ENCODE peak calls at places on chromosome 11, in four cellular contexts. J is K562, K is A549, Z is HepG2. I is an unnamed sample.

GRCh38 chr11:7444582-7444981 is 40.7 kb upstream of the OLFML1 start:
- DNase-seq in J (no peak), K (no peak), Z (no peak), I (no peak)

GRCh38 chr11:16392646-16393045 is 36.3 kb upstream of the SOX6 start:
- DNase-seq in J (no peak), K (no peak), Z (no peak), I (no peak)

GRCh38 chr11:128341280-128341679 is 246.1 kb downstream of the ETS1 start:
- DNase-seq in J (no peak), K (no peak), Z (no peak), I (no peak)

GRCh38 chr11:44600739-44601416 is 35.4 kb downstream of the CD82 start:
- DNase-seq in J (no peak), K (no peak), Z (no peak), I (no peak)

GRCh38 chr11:119196833-119197483 is 9.2 kb upstream of the CBL start:
- DNase-seq in J (peak), K (peak), Z (peak), I (peak)

GRCh38 chr11:63427971-63428508 is 58.5 kb downstream of the SLC22A9 start:
- DNase-seq in J (no peak), K (no peak), Z (peak), I (peak)

GRCh38 chr11:119783466-119784400 is 54.7 kb upstream of the NECTIN1 start:
- DNase-seq in J (no peak), K (no peak), Z (no peak), I (no peak)

GRCh38 chr11:130672911-130673310 is 224.5 kb downstream of the ADAMTS15 start:
- DNase-seq in J (no peak), K (no peak), Z (no peak), I (no peak)

GRCh38 chr11:27381238-27381666 is 18.2 kb upstream of the CCDC34 start:
- DNase-seq in J (no peak), K (peak), Z (no peak), I (no peak)

GRCh38 chr11:95299078-95299611 is 68.1 kb upstream of the SESN3 start:
- DNase-seq in J (no peak), K (no peak), Z (no peak), I (no peak)

GRCh38 chr11:80477178-80477577 is 1036.3 kb upstream of the TENM4 start:
- DNase-seq in J (no peak), K (no peak), Z (no peak), I (no peak)

GRCh38 chr11:129694966-129695365 is 120.7 kb upstream of the TMEM45B start:
- DNase-seq in J (no peak), K (no peak), Z (no peak), I (no peak)

GRCh38 chr11:125481531-125481930 is 14.5 kb downstream of the FEZ1 start:
- DNase-seq in J (no peak), K (no peak), Z (no peak), I (no peak)

GRCh38 chr11:120817131-120817530 is 206.8 kb upstream of the TBCEL start:
- DNase-seq in J (no peak), K (no peak), Z (no peak), I (no peak)

GRCh38 chr11:92626624-92627023 is 342.8 kb upstream of the MTNR1B start:
- DNase-seq in J (no peak), K (no peak), Z (no peak), I (no peak)

GRCh38 chr11:10309163-10310093 is 4.6 kb downstream of the ADM start:
- DNase-seq in J (peak), K (peak), Z (peak), I (no peak)

GRCh38 chr11:64776875-64777274 is 1.5 kb downstream of the SF1 start:
- DNase-seq in J (no peak), K (no peak), Z (no peak), I (no peak)

GRCh38 chr11:113114452-113115027 is 153.3 kb downstream of the NCAM1 start:
- DNase-seq in J (no peak), K (peak), Z (peak), I (peak)

GRCh38 chr11:111777094-111778046 is 11.2 kb upstream of the PPP2R1B start:
- DNase-seq in J (peak), K (peak), Z (peak), I (no peak)

GRCh38 chr11:128705124-128705920 is 11.4 kb downstream of the FLI1 start:
- DNase-seq in J (no peak), K (no peak), Z (no peak), I (no peak)

GRCh38 chr11:10304495-10305261 is at the start of gene ADM:
- DNase-seq in J (peak), K (peak), Z (peak), I (peak)

DNA sequence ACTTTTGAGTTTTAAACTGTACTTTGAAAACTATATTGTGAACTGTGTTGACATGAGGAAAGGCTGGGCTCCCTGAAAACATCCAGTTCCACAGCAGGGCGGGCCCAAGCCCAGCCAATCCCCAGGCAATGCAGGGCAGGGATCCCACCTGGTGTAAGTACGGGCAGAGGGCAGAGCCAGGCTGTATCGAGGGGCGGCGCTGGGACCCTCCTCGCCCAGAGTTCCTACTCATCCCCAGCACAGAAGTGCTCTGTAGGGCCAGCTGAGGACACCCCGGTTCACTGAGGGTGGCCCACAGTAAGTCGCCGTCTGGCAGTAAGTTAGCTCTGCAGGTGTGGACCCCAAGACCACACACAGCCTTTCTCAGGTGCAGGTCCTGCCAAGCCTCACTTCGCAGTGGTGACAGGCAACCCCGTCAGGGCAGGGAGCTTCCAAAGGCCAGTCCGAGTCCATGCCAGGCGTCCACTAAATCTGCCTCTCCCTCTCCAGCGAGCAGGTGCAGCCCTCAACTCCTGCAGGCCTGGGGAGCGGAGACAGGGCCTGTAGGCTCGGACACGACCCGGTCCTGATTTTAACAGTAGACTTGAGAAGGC is 6.4 kb downstream of the RASSF7 start:
- DNase-seq in J (no peak), K (no peak), Z (no peak), I (peak)
- TF ChIP-seq HMGXB4 in J (no peak), K (no peak), Z (no peak), I (no peak)

DNA sequence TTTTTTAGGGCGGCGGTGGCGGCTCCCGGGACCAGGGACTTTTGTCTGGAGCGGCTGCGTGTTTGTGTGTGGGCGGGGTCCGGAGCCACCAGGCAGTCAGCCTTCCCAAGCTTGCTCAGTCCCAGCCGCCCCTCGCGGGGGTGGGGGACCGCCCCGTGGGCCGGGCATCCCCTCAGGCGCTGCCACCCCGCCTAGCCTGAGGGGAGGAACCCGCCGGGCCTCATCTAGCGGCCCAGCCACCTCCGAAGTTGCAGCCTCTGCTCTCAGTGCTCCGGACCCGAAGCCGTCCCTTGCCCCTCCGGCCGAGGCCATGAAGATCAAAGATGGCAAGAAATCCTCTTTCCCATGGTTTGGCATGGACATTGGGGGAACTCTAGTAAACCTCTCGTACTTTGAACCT is 235.2 kb downstream of the OR4C45 start:
- DNase-seq in J (no peak), K (no peak), Z (no peak), I (no peak)
- TF ChIP-seq HMGXB4 in J (no peak), K (no peak), Z (no peak), I (no peak)

GRCh38 chr11:33258631-33259184 is 1.5 kb downstream of the HIPK3 start:
- DNase-seq in J (no peak), K (peak), Z (peak), I (no peak)
- TF ChIP-seq HMGXB4 in J (no peak), K (no peak), Z (no peak), I (no peak)

GRCh38 chr11:68039526-68040086 is 781 bp downstream of the TCIRG1 start:
- DNase-seq in J (no peak), K (no peak), Z (peak), I (no peak)

GRCh38 chr11:68037481-68038225 is 1.2 kb upstream of the TCIRG1 start:
- DNase-seq in J (no peak), K (no peak), Z (no peak), I (no peak)

GRCh38 chr11:68040121-68040956 is 1.5 kb downstream of the TCIRG1 start:
- DNase-seq in J (no peak), K (peak), Z (peak), I (peak)

GRCh38 chr11:68038226-68038717 is 553 bp upstream of the TCIRG1 start:
- DNase-seq in J (peak), K (no peak), Z (peak), I (no peak)

DNA sequence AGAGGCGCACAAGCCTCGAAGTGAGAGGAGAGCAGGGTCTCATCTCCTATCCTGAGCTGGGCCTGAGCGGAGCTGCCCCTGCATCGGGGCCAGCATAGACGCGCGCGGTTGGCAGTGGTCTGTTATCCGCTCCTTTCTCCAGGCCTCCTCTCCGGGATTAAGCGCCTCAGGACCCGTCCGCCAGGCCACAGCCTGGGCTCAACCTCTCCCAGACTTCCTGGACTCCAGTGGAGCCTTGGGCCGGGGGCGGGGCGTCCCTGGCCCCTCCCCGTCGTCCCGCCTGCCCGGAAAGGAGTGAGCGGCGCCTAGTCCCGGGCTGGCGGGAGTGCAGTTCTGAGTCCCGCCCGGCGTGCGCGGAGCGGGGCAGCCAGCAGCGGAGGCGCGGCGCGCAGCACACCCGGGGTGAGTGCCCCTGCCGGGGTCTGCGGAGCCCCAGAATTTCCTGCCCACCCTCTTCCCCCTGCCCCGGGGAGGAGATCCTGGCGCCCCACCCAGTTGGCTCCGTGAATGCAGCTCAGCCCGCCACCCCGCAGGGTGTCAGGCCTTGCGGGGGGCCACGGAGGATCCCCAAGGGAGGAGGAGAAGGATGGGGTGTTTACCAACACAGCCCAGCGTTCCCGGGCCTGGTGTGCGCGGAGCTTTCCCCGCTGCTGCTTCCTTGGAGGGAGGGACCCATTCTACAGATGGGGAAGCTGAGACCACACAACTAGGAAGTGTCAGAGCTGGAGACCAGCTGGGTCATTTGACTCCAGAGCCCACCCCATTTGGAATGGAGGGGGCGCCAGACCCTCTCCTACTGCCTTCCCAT is at the start of gene TCIRG1:
- DNase-seq in J (peak), K (peak), Z (peak), I (peak)
- TF ChIP-seq HMGXB4 in J (peak), K (no peak), Z (peak), I (peak)

DNA sequence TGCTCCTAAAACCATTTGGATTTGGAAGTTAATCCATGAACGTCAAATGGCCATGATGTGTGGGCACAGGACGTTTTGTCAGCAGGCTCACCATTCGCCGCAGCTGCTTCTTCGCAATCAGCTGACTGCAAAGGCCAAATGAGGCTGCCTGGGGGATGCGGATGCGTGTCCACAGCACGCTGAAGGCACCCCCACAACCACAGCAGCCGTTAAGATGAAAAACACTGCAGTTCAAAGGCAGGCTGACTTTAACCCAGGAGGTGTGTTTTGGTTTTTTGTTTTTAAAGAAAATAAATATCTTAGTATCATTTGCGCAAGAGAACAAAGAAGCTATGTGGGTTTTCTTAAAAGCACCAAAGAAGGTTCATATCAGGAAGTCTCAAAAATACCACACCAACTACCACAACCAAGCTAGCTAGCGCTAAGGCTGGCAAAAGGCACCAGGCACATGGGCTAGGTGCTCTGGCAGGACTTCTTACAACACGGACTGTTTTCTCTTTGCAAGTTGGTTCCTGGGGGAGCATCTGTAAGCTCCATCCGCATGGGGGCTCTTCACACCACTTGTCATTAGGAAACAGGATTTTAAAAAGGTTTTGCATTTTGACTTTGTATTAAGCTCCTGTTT is 22.3 kb upstream of the NAP1L4 start:
- DNase-seq in J (no peak), K (no peak), Z (no peak), I (no peak)
- TF ChIP-seq HMGXB4 in J (no peak), K (no peak), Z (no peak), I (no peak)

DNA sequence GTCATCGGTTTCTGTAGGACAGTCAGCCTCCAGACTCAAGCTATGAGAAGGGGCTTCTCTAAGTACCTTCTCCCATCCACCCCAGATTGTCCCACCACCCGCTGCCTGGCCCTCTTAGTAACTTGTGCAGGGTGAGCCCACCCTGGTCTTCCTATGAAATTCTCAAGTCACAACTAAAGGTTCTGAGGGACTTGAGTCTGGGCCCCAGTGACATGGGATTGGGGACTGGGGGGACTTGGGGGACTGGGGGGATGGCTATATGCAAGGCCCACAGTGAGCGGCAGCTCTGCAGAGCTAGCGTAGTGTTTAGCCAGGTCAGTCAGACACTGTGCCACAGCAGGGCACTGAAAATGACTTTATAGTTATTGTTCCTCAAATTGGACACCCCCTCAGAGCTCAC is 622.3 kb upstream of the CADM1 start:
- DNase-seq in J (no peak), K (no peak), Z (no peak), I (no peak)
- TF ChIP-seq HMGXB4 in J (no peak), K (no peak), Z (no peak), I (no peak)

GRCh38 chr11:1909524-1909923 is 10.0 kb upstream of the TNNT3 start:
- DNase-seq in J (no peak), K (no peak), Z (no peak), I (no peak)

GRCh38 chr11:1906623-1907423 is 12.7 kb upstream of the TNNT3 start:
- DNase-seq in J (no peak), K (no peak), Z (no peak), I (no peak)

GRCh38 chr11:1907955-1908354 is 11.5 kb upstream of the TNNT3 start:
- DNase-seq in J (no peak), K (no peak), Z (no peak), I (no peak)

GRCh38 chr11:1908579-1908978 is 10.9 kb upstream of the TNNT3 start:
- DNase-seq in J (no peak), K (no peak), Z (no peak), I (no peak)

DNA sequence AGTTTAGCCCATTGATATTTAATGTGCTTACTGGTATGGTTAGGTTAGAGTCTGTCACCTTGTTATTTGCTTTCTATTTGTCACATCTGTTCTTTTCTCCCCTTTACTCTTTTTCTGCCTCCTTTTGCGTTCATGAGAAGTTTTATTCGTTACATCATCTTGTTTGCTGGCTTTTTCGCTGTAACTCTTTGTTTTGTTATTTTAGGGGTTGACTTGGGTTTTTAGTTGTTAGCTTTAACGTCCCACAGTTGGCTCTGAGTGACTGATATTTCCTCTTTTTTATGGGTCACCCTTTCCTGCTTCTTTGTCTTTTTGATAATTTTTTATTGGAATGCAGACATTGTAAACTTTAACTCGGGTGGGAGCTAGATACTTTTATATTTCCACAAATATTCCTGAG is 13.4 kb upstream of the TNNT3 start:
- DNase-seq in J (no peak), K (no peak), Z (no peak), I (no peak)
- TF ChIP-seq HMGXB4 in J (no peak), K (no peak), Z (no peak), I (no peak)

GRCh38 chr11:118148877-118149276 is 3.7 kb downstream of the SCN4B start:
- DNase-seq in J (no peak), K (no peak), Z (no peak), I (no peak)

GRCh38 chr11:118145285-118146227 is 7.1 kb downstream of the SCN4B start:
- DNase-seq in J (peak), K (peak), Z (peak), I (peak)

GRCh38 chr11:118146554-118146953 is 6.1 kb downstream of the SCN4B start:
- DNase-seq in J (no peak), K (no peak), Z (no peak), I (no peak)

GRCh38 chr11:118148240-118148639 is 4.4 kb downstream of the SCN4B start:
- DNase-seq in J (no peak), K (no peak), Z (peak), I (no peak)

GRCh38 chr11:118147502-118147901 is 5.1 kb downstream of the SCN4B start:
- DNase-seq in J (no peak), K (no peak), Z (no peak), I (no peak)
- TF ChIP-seq HMGXB4 in J (no peak), K (no peak), Z (no peak), I (no peak)

DNA sequence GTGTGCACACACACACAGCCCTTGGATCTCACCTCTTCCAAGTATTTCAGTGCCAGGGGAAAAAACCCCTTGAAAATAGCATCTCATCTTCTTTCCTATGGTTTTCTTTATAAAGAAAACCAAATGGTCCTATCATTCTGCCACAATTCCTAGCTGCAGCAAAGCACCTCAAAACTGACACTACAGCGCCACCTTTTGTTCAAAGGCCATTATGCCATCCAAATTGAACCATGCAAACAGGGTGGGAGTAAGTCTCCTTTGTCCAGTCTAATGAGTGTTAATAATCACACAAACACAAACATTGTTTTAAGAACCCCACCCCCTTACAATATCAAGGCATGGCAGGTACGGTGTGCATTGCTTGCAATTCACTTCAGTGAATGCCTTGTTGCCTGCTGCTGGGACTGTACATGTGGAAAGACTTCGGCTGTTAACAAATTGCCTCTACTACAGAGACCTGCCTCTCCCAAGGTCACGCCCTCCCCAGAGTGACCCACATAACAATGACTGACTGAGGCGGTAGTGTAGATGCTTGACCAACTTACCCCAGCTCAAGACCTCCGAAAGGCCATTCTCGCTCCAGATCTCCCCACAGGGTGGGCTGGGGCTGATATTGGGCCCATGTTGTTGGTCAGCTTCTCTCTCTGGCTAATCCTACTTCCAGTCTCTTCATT is 31.7 kb downstream of the FAM181B start:
- DNase-seq in J (peak), K (peak), Z (peak), I (peak)
- TF ChIP-seq HMGXB4 in J (no peak), K (no peak), Z (no peak), I (no peak)